ENCODE peak calls at places on chromosomes 13 and 19, in eight cellular contexts. C is esophagus squamous epithelium; A is stimulated activated naive B cell treated with anti-CD40 and anti-IgM and Interleukin-4, amounts not matched to agents 10 μg/mL and 1 μg/mL and 100 μg/mL, for 72 hours; Y is tibial nerve; K is activated gamma-delta T cell treated with anti-CD3 and anti-CD28 coated beads, Interleukin-2, amount 50 U/mL, for 16 hours; I is NCI-H2029 treated with DMSO at 0.1 percent for 48 hours; S is HCT116; U is stimulated activated CD4-positive, alpha-beta T cell treated with anti-CD3 and anti-CD28 coated beads, Interleukin-2, amount 100 ng/mL, for 48 hours. F is an unnamed sample.

GRCh38 chr19:39078436-39079200 is 5.5 kb upstream of the ACP7 start:
- DNase-seq in K (no peak), A (no peak), Y (no peak), S (peak), U (no peak), I (no peak), C (no peak), F (peak)

GRCh38 chr19:12701596-12702282 is 5.3 kb upstream of the FBXW9 start:
- DNase-seq in C (no peak), Y (no peak), A (no peak), U (no peak), K (no peak), S (no peak), I (no peak), F (no peak)

GRCh38 chr19:5308471-5309437 is 31.9 kb downstream of the PTPRS start:
- DNase-seq in A (no peak), S (peak), K (no peak), I (peak), Y (peak), C (no peak), U (no peak), F (peak)

GRCh38 chr19:56880592-56881190 is 40.2 kb upstream of the PEG3 start:
- DNase-seq in K (no peak), Y (no peak), C (no peak), I (no peak), A (no peak), S (no peak), U (no peak), F (no peak)

GRCh38 chr19:16185925-16186234 is 670 bp downstream of the FAM32A start:
- DNase-seq in C (no peak), Y (no peak), I (no peak), K (peak), U (no peak), S (no peak), A (peak), F (peak)

GRCh38 chr13:110712081-110712848 is 1.2 kb upstream of the ING1 start:
- DNase-seq in S (peak), Y (peak), C (peak), I (peak), A (peak), K (peak), U (peak), F (peak)

GRCh38 chr19:41893899-41894298 is 10.9 kb downstream of the ARHGEF1 start:
- DNase-seq in A (no peak), K (no peak), I (no peak), S (no peak), U (no peak), Y (no peak), C (no peak), F (no peak)

GRCh38 chr13:97749174-97749573 is 204.3 kb upstream of the IPO5 start:
- DNase-seq in U (no peak), K (no peak), S (peak), A (no peak), C (no peak), I (no peak), Y (no peak), F (no peak)

GRCh38 chr13:98216711-98217110 is 39.6 kb upstream of the RNF113B start:
- DNase-seq in I (no peak), S (no peak), C (no peak), Y (no peak), A (no peak), K (no peak), U (no peak), F (no peak)

GRCh38 chr13:27170521-27171243 is 929 bp downstream of the USP12 start:
- DNase-seq in C (no peak), U (peak), K (no peak), A (peak), S (peak), Y (peak), I (no peak), F (peak)

GRCh38 chr13:51523082-51523518 is 61.2 kb upstream of the WDFY2 start:
- DNase-seq in C (no peak), A (no peak), K (no peak), U (no peak), I (no peak), S (no peak), Y (no peak), F (no peak)

GRCh38 chr13:52195052-52195837 is 35.8 kb upstream of the NEK3 start:
- DNase-seq in I (no peak), Y (peak), A (peak), C (peak), K (peak), U (peak), S (no peak), F (peak)

F was measured in hepatic stellate cell.